ENCODE peak calls at places on chromosomes 16 and 17, in nine cellular contexts. One of them, this sample, is unnamed. For H3K36me3, the result is how much of the 10 kb centered on the place peaks cover.

GRCh38 chr17:5035356-5035755 is at the start of gene SLC52A1:
- DNase-seq in GM23248: peak
- DNase-seq in mammary epithelial cell: peak
- DNase-seq in adipocyte: no peak
- DNase-seq in fibroblast of lung: no peak
- DNase-seq in neuronal stem cell: no peak
- DNase-seq in HCT116: no peak
- DNase-seq in IMR-90: no peak
- DNase-seq in SK-N-SH: peak
- DNase-seq in this sample: no peak

GRCh38 chr17:37848690-37849616 is 75.3 kb upstream of the TBC1D3K start:
- DNase-seq in fibroblast of lung: peak
- DNase-seq in IMR-90: peak
- DNase-seq in adipocyte: peak
- DNase-seq in SK-N-SH: no peak
- DNase-seq in neuronal stem cell: no peak
- DNase-seq in HCT116: peak
- DNase-seq in GM23248: peak
- DNase-seq in mammary epithelial cell: peak
- DNase-seq in this sample: peak

GRCh38 chr16:66549284-66550131 is at the start of gene TK2:
- DNase-seq in neuronal stem cell: peak
- DNase-seq in GM23248: peak
- DNase-seq in HCT116: no peak
- DNase-seq in SK-N-SH: peak
- DNase-seq in IMR-90: peak
- DNase-seq in mammary epithelial cell: peak
- DNase-seq in fibroblast of lung: peak
- DNase-seq in adipocyte: peak
- DNase-seq in this sample: no peak

GRCh38 chr16:35908942-35909341 is 2449.5 kb downstream of the TP53TG3F start:
- DNase-seq in HCT116: peak
- DNase-seq in GM23248: no peak
- DNase-seq in SK-N-SH: peak
- DNase-seq in neuronal stem cell: no peak
- DNase-seq in IMR-90: no peak
- DNase-seq in fibroblast of lung: no peak
- DNase-seq in adipocyte: no peak
- DNase-seq in mammary epithelial cell: no peak
- DNase-seq in this sample: no peak

GRCh38 chr17:17582372-17582771 is 9.1 kb downstream of the PEMT start:
- DNase-seq in adipocyte: no peak
- DNase-seq in IMR-90: no peak
- DNase-seq in GM23248: no peak
- DNase-seq in fibroblast of lung: no peak
- DNase-seq in neuronal stem cell: no peak
- DNase-seq in SK-N-SH: no peak
- DNase-seq in mammary epithelial cell: no peak
- DNase-seq in HCT116: no peak
- DNase-seq in this sample: no peak

GRCh38 chr16:75754126-75754525 is 27.8 kb upstream of the CPHXL start:
- DNase-seq in HCT116: no peak
- DNase-seq in neuronal stem cell: no peak
- DNase-seq in adipocyte: peak
- DNase-seq in IMR-90: peak
- DNase-seq in fibroblast of lung: no peak
- DNase-seq in SK-N-SH: no peak
- DNase-seq in GM23248: no peak
- DNase-seq in mammary epithelial cell: peak
- DNase-seq in this sample: no peak

GRCh38 chr17:49997773-49998703 is 3.0 kb upstream of the DLX3 start:
- DNase-seq in neuronal stem cell: peak
- DNase-seq in SK-N-SH: peak
- DNase-seq in IMR-90: peak
- DNase-seq in adipocyte: peak
- DNase-seq in HCT116: peak
- DNase-seq in fibroblast of lung: peak
- DNase-seq in mammary epithelial cell: peak
- DNase-seq in GM23248: peak
- DNase-seq in this sample: no peak

GRCh38 chr16:28090646-28091377 is 27.3 kb upstream of the GSG1L start:
- DNase-seq in IMR-90: peak
- DNase-seq in mammary epithelial cell: no peak
- DNase-seq in adipocyte: no peak
- DNase-seq in GM23248: peak
- DNase-seq in neuronal stem cell: no peak
- DNase-seq in SK-N-SH: peak
- DNase-seq in fibroblast of lung: peak
- DNase-seq in HCT116: no peak
- DNase-seq in this sample: no peak

GRCh38 chr16:14337303-14338191 is 266.4 kb downstream of the MRTFB start:
- DNase-seq in SK-N-SH: no peak
- DNase-seq in neuronal stem cell: no peak
- DNase-seq in mammary epithelial cell: no peak
- DNase-seq in GM23248: peak
- DNase-seq in HCT116: no peak
- DNase-seq in fibroblast of lung: no peak
- DNase-seq in adipocyte: no peak
- DNase-seq in IMR-90: peak
- DNase-seq in this sample: no peak

GRCh38 chr17:56672195-56672594 is 78.7 kb downstream of the NOG start:
- DNase-seq in neuronal stem cell: no peak
- DNase-seq in IMR-90: no peak
- DNase-seq in mammary epithelial cell: no peak
- DNase-seq in GM23248: no peak
- DNase-seq in HCT116: no peak
- DNase-seq in adipocyte: no peak
- DNase-seq in fibroblast of lung: no peak
- DNase-seq in SK-N-SH: no peak
- DNase-seq in this sample: no peak

GRCh38 chr16:74623214-74623842 is 16.4 kb upstream of the GLG1 start:
- DNase-seq in SK-N-SH: peak
- DNase-seq in fibroblast of lung: peak
- DNase-seq in neuronal stem cell: peak
- DNase-seq in HCT116: no peak
- DNase-seq in adipocyte: peak
- DNase-seq in GM23248: peak
- DNase-seq in IMR-90: peak
- DNase-seq in mammary epithelial cell: peak
- DNase-seq in this sample: no peak

GRCh38 chr17:35849469-35850348 is 19.0 kb downstream of the HEATR9 start:
- DNase-seq in neuronal stem cell: peak
- DNase-seq in HCT116: peak
- DNase-seq in GM23248: peak
- DNase-seq in IMR-90: peak
- DNase-seq in adipocyte: peak
- DNase-seq in SK-N-SH: peak
- DNase-seq in fibroblast of lung: peak
- DNase-seq in mammary epithelial cell: peak
- DNase-seq in this sample: peak

GRCh38 chr16:46717692-46718091 is 28.2 kb downstream of the ORC6 start:
- DNase-seq in SK-N-SH: no peak
- DNase-seq in fibroblast of lung: no peak
- DNase-seq in adipocyte: no peak
- DNase-seq in neuronal stem cell: no peak
- DNase-seq in GM23248: no peak
- DNase-seq in IMR-90: no peak
- DNase-seq in mammary epithelial cell: no peak
- DNase-seq in HCT116: no peak
- DNase-seq in this sample: no peak

GRCh38 chr17:28057731-28058246 is 15.3 kb downstream of the NLK start:
- DNase-seq in GM23248: peak
- DNase-seq in mammary epithelial cell: peak
- DNase-seq in IMR-90: peak
- DNase-seq in HCT116: no peak
- DNase-seq in fibroblast of lung: peak
- DNase-seq in adipocyte: peak
- DNase-seq in neuronal stem cell: no peak
- DNase-seq in SK-N-SH: no peak
- DNase-seq in this sample: no peak

GRCh38 chr17:12859520-12859919 is 70.2 kb downstream of the ARHGAP44 start:
- DNase-seq in mammary epithelial cell: no peak
- DNase-seq in fibroblast of lung: peak
- DNase-seq in HCT116: no peak
- DNase-seq in SK-N-SH: no peak
- DNase-seq in neuronal stem cell: no peak
- DNase-seq in GM23248: no peak
- DNase-seq in adipocyte: peak
- DNase-seq in IMR-90: peak
- DNase-seq in this sample: no peak

GRCh38 chr16:67969286-67970039 is 1.0 kb upstream of the SLC12A4 start:
- DNase-seq in neuronal stem cell: peak
- DNase-seq in IMR-90: no peak
- DNase-seq in fibroblast of lung: no peak
- DNase-seq in adipocyte: no peak
- DNase-seq in HCT116: no peak
- DNase-seq in GM23248: no peak
- DNase-seq in mammary epithelial cell: no peak
- DNase-seq in SK-N-SH: no peak
- DNase-seq in this sample: no peak

GRCh38 chr16:71242601-71243000 is 12.1 kb upstream of the HYDIN start:
- DNase-seq in GM23248: no peak
- DNase-seq in adipocyte: no peak
- DNase-seq in HCT116: no peak
- DNase-seq in fibroblast of lung: no peak
- DNase-seq in IMR-90: no peak
- DNase-seq in mammary epithelial cell: no peak
- DNase-seq in SK-N-SH: no peak
- DNase-seq in neuronal stem cell: no peak
- DNase-seq in this sample: no peak

DNA sequence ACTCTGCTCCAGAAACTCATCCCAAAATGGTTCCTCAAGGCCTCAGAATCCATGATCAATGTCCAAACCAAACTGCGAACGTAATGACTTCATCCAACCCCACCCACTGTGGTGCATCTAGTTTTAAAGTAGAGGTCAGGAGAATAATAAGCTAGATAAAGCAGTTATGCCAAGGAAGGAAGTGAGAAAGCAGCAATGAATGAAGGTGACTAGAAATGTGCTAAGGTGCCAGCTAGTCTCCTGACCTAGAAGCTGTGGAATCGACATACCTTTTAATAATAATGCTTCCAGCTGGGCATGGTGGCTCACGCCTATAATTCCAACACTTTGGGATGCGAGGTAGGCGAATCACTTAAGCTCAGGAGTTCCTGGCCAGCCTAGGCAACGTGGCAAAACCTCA is 99.2 kb downstream of the SMG6 start:
- DNase-seq in mammary epithelial cell: no peak
- DNase-seq in IMR-90: no peak
- DNase-seq in HCT116: no peak
- DNase-seq in fibroblast of lung: no peak
- DNase-seq in SK-N-SH: no peak
- DNase-seq in adipocyte: no peak
- DNase-seq in GM23248: no peak
- DNase-seq in neuronal stem cell: no peak
- DNase-seq in this sample: no peak
- H3K9ac ChIP-seq in mammary epithelial cell: no peak
- H3K9ac ChIP-seq in IMR-90: no peak
- H3K9ac ChIP-seq in HCT116: no peak
- H3K9ac ChIP-seq in fibroblast of lung: no peak
- H3K9ac ChIP-seq in SK-N-SH: no peak
- H3K9ac ChIP-seq in adipocyte: no peak
- H3K9ac ChIP-seq in GM23248: no peak
- H3K9ac ChIP-seq in neuronal stem cell: no peak
- H3K9ac ChIP-seq in this sample: no peak

DNA sequence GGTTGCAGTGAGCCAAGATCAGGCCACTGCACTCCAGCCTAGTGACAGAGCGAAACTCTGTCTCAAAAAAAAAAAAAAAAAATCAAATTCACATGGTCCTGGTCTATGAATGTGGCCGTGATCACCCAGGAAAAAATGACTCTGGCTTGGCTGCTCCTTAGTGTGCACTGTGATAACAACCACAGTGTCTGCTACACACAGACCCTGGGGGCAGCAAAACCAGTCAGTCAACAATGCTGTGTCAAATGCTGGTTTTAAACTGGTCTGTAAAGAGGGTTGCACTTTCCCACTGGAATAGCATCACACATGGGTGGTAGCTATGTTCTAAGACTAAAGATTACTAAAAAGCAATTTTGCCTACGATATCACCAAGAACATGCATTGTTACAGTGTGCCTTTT is 71.0 kb downstream of the ARHGAP17 start:
- DNase-seq in SK-N-SH: no peak
- DNase-seq in GM23248: no peak
- DNase-seq in fibroblast of lung: no peak
- DNase-seq in mammary epithelial cell: no peak
- DNase-seq in adipocyte: no peak
- DNase-seq in IMR-90: no peak
- DNase-seq in HCT116: no peak
- DNase-seq in neuronal stem cell: no peak
- DNase-seq in this sample: no peak
- H3K36me3 ChIP-seq in SK-N-SH: half or more
- H3K36me3 ChIP-seq in GM23248: under half
- H3K36me3 ChIP-seq in fibroblast of lung: under half
- H3K36me3 ChIP-seq in mammary epithelial cell: under half
- H3K36me3 ChIP-seq in adipocyte: half or more
- H3K36me3 ChIP-seq in IMR-90: half or more
- H3K36me3 ChIP-seq in HCT116: under half
- H3K36me3 ChIP-seq in neuronal stem cell: half or more
- H3K36me3 ChIP-seq in this sample: under half

GRCh38 chr16:3819741-3820724 is 60.5 kb downstream of the CREBBP start:
- DNase-seq in IMR-90: peak
- DNase-seq in SK-N-SH: peak
- DNase-seq in GM23248: peak
- DNase-seq in HCT116: peak
- DNase-seq in neuronal stem cell: no peak
- DNase-seq in fibroblast of lung: peak
- DNase-seq in adipocyte: peak
- DNase-seq in mammary epithelial cell: peak
- DNase-seq in this sample: peak
- H3K9ac ChIP-seq in IMR-90: no peak
- H3K9ac ChIP-seq in SK-N-SH: no peak
- H3K9ac ChIP-seq in GM23248: no peak
- H3K9ac ChIP-seq in HCT116: no peak
- H3K9ac ChIP-seq in neuronal stem cell: no peak
- H3K9ac ChIP-seq in fibroblast of lung: no peak
- H3K9ac ChIP-seq in adipocyte: no peak
- H3K9ac ChIP-seq in mammary epithelial cell: no peak
- H3K9ac ChIP-seq in this sample: no peak

DNA sequence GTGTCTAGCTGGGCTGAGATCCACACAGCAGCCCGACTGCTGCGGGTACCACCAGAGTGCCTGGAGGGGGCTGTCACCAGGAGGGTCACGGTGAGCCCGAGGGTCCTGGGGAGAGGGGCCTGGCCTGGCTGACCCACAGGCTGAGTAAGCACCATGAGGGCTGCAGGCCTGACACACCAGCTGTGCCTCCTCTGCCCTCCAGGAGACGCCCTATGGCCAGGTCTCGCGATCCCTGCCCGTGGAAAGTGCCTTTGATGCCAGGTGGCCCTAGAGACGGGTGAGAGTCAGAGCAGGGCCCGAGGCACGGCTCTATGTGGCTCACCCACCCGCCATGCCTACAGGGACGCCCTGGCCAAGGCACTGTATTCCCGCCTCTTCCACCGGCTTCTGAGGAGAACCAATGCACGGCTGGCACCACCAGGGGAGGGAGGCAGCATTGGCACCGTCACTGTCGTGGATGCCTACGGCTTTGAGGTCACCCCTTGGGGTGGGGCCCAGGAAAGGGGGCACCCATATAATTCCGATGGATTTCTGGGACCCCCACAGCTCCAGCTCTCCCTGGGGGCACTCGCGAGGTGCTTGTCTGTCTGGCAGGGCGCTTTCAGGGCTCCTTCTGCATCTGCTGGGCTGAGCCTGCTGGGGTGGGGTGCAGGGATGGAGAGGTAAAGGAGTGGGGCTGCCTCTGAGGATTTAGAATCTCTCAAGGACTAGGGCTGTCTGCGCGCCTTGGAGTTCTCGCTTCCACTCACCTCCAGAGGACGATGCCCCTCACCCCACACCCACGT is 7.1 kb downstream of the MYO15B start:
- DNase-seq in mammary epithelial cell: no peak
- DNase-seq in adipocyte: no peak
- DNase-seq in SK-N-SH: no peak
- DNase-seq in HCT116: no peak
- DNase-seq in neuronal stem cell: no peak
- DNase-seq in IMR-90: no peak
- DNase-seq in GM23248: no peak
- DNase-seq in fibroblast of lung: no peak
- DNase-seq in this sample: no peak
- H3K36me3 ChIP-seq in mammary epithelial cell: under half
- H3K36me3 ChIP-seq in adipocyte: under half
- H3K36me3 ChIP-seq in SK-N-SH: under half
- H3K36me3 ChIP-seq in HCT116: under half
- H3K36me3 ChIP-seq in neuronal stem cell: under half
- H3K36me3 ChIP-seq in IMR-90: under half
- H3K36me3 ChIP-seq in GM23248: under half
- H3K36me3 ChIP-seq in fibroblast of lung: under half
- H3K36me3 ChIP-seq in this sample: under half